ENCODE peak calls at places on chromosome 22, in eight cellular contexts. M, W, C, T, S, V, Y and F are unnamed samples.

GRCh38 chr22:37525073-37525745 is 6.0 kb upstream of the CARD10 start:
- DNase-seq in S (no peak), C (peak), M (no peak), Y (no peak), W (peak), V (no peak), T (no peak), F (no peak)

GRCh38 chr22:35489225-35489624 is 51.4 kb upstream of the RASD2 start:
- DNase-seq in W (no peak), C (no peak), T (no peak), V (no peak), M (no peak), S (no peak), Y (no peak), F (no peak)

GRCh38 chr22:27844256-27844655 is 42.7 kb upstream of the MN1 start:
- DNase-seq in M (no peak), W (no peak), T (no peak), C (no peak), Y (no peak), S (no peak), V (no peak), F (no peak)

GRCh38 chr22:49151256-49152131 is 676.2 kb downstream of the BRD1 start:
- DNase-seq in V (no peak), S (no peak), Y (no peak), C (no peak), W (no peak), T (no peak), M (no peak), F (no peak)

GRCh38 chr22:26527574-26528465 is 15.5 kb upstream of the TFIP11 start:
- DNase-seq in V (no peak), C (no peak), Y (no peak), W (no peak), T (no peak), M (no peak), S (no peak), F (no peak)

GRCh38 chr22:19873138-19873959 is 18.7 kb upstream of the GNB1L start:
- DNase-seq in S (peak), W (no peak), C (no peak), M (no peak), V (no peak), T (no peak), Y (no peak), F (no peak)

GRCh38 chr22:46050916-46051614 is 74.1 kb upstream of the WNT7B start:
- DNase-seq in T (no peak), Y (no peak), M (no peak), C (no peak), V (no peak), S (peak), W (no peak), F (no peak)

GRCh38 chr22:24938741-24939341 is 7.7 kb downstream of the LHFPL7 start:
- DNase-seq in M (peak), Y (peak), V (peak), C (no peak), S (no peak), T (no peak), W (no peak), F (no peak)

GRCh38 chr22:24390156-24390555 is 37.2 kb upstream of the ADORA2A start:
- DNase-seq in M (no peak), C (no peak), S (no peak), W (no peak), V (no peak), T (no peak), Y (no peak), F (no peak)

GRCh38 chr22:28883917-28884753 is 763 bp downstream of the ZNRF3 start:
- DNase-seq in T (no peak), C (no peak), V (peak), W (peak), S (peak), Y (peak), M (no peak), F (no peak)

GRCh38 chr22:38415561-38416321 is 39.3 kb downstream of the KCNJ4 start:
- DNase-seq in Y (no peak), V (peak), M (no peak), T (no peak), C (no peak), W (no peak), S (peak), F (no peak)

GRCh38 chr22:40018051-40018450 is 23.3 kb downstream of the FAM83F start:
- DNase-seq in C (no peak), Y (no peak), V (no peak), M (no peak), S (no peak), T (no peak), W (no peak), F (no peak)

GRCh38 chr22:38901111-38901641 is 29.2 kb upstream of the CBX6 start:
- DNase-seq in W (no peak), S (no peak), V (no peak), Y (peak), M (peak), C (no peak), T (no peak), F (no peak)

GRCh38 chr22:49767355-49768062 is 60.2 kb downstream of the BRD1 start:
- DNase-seq in T (no peak), W (no peak), M (peak), C (no peak), S (no peak), V (peak), Y (peak), F (no peak)

GRCh38 chr22:32987081-32987631 is 71.0 kb downstream of the SYN3 start:
- DNase-seq in C (no peak), M (no peak), V (peak), S (peak), W (no peak), Y (no peak), T (no peak), F (no peak)

GRCh38 chr22:23119492-23120414 is 22.0 kb downstream of the RSPH14 start:
- DNase-seq in C (no peak), T (peak), Y (no peak), S (no peak), V (no peak), W (no peak), M (no peak), F (no peak)

GRCh38 chr22:47047321-47048122 is 285.1 kb downstream of the TBC1D22A start:
- DNase-seq in S (no peak), M (no peak), Y (no peak), C (no peak), W (no peak), V (no peak), T (no peak), F (no peak)

GRCh38 chr22:37930270-37930951 is 23.0 kb downstream of the C22orf23 start:
- DNase-seq in M (peak), S (no peak), T (no peak), C (no peak), W (no peak), V (peak), Y (peak), F (no peak)

GRCh38 chr22:46526484-46526839 is 11.0 kb downstream of the CELSR1 start:
- DNase-seq in M (no peak), T (no peak), V (no peak), S (no peak), W (no peak), C (no peak), Y (no peak), F (no peak)

GRCh38 chr22:46684706-46685105 is 53.3 kb downstream of the CERK start:
- DNase-seq in Y (peak), M (no peak), T (no peak), V (no peak), W (no peak), C (no peak), S (no peak), F (no peak)

GRCh38 chr22:32552540-32552939 is 77.9 kb downstream of the FBXO7 start:
- DNase-seq in S (no peak), V (no peak), M (no peak), C (no peak), W (no peak), T (no peak), Y (no peak), F (no peak)

GRCh38 chr22:38097557-38098409 is 12.7 kb downstream of the BAIAP2L2 start:
- DNase-seq in S (peak), W (no peak), T (no peak), M (no peak), Y (no peak), V (peak), C (no peak), F (no peak)

GRCh38 chr22:46896568-46897245 is 134.3 kb downstream of the TBC1D22A start:
- DNase-seq in W (no peak), T (no peak), S (no peak), M (no peak), C (no peak), V (no peak), Y (no peak), F (no peak)

GRCh38 chr22:50612715-50613221 is 12.2 kb downstream of the MAPK8IP2 start:
- DNase-seq in V (peak), C (no peak), Y (peak), M (no peak), S (no peak), T (no peak), W (no peak), F (no peak)

GRCh38 chr22:46696225-46696518 is 41.9 kb downstream of the CERK start:
- DNase-seq in W (no peak), M (no peak), S (no peak), V (no peak), Y (no peak), T (no peak), C (no peak), F (no peak)

GRCh38 chr22:27716074-27716473 is 85.5 kb downstream of the MN1 start:
- DNase-seq in Y (no peak), V (no peak), W (no peak), C (no peak), T (no peak), M (no peak), S (no peak), F (no peak)

GRCh38 chr22:31393890-31394289 is 5.5 kb upstream of the DRG1 start:
- DNase-seq in C (no peak), Y (peak), T (no peak), M (no peak), S (no peak), W (no peak), V (no peak), F (no peak)

GRCh38 chr22:39284142-39284980 is 35.1 kb downstream of the RPL3 start:
- DNase-seq in C (no peak), T (no peak), W (no peak), V (no peak), S (no peak), M (no peak), Y (no peak), F (no peak)

GRCh38 chr22:46004105-46004866 is 27.3 kb upstream of the WNT7B start:
- DNase-seq in Y (no peak), V (no peak), M (no peak), T (no peak), W (no peak), S (peak), C (no peak), F (no peak)

GRCh38 chr22:19143967-19144400 is 467 bp downstream of the ESS2 start:
- DNase-seq in Y (peak), S (no peak), C (no peak), M (peak), V (no peak), T (peak), W (no peak), F (no peak)

GRCh38 chr22:40609216-40609615 is 27.3 kb downstream of the MRTFA start:
- DNase-seq in T (no peak), S (no peak), C (no peak), Y (no peak), V (no peak), W (no peak), M (no peak), F (no peak)

GRCh38 chr22:25383278-25383820 is 163.9 kb downstream of the CRYBB2 start:
- DNase-seq in Y (no peak), M (no peak), W (no peak), C (no peak), S (no peak), T (no peak), V (no peak), F (no peak)

GRCh38 chr22:39309364-39309861 is 10.0 kb downstream of the RPL3 start:
- DNase-seq in Y (peak), W (no peak), S (no peak), T (no peak), M (no peak), V (peak), C (no peak), F (no peak)

GRCh38 chr22:46942816-46943783 is 180.7 kb downstream of the TBC1D22A start:
- DNase-seq in W (no peak), M (no peak), S (no peak), Y (no peak), C (no peak), T (no peak), V (no peak), F (no peak)

GRCh38 chr22:37741312-37741795 is 44.5 kb downstream of the TRIOBP start:
- DNase-seq in S (no peak), Y (no peak), C (peak), W (no peak), V (no peak), T (no peak), M (peak), F (peak)